ENCODE peak calls at places on chromosomes 6 and 20, in nine cellular contexts. O is brain microvascular endothelial cell, E is neural crest cell, T is GM12864, C is astrocyte of the spinal cord, P is GM06990, I is hepatocyte, K is cardiac fibroblast, A is heart left ventricle. Q is an unnamed sample.

GRCh38 chr6:30450908-30451818 is 38.1 kb upstream of the HLA-E start:
- DNase-seq in E (no peak), P (no peak), K (peak; percentile 55), I (peak; percentile 17), O (peak; percentile 56), T (peak; percentile 82), C (peak; percentile 84), A (no peak), Q (peak; percentile 63)

GRCh38 chr6:164838068-164838615 is 471.3 kb downstream of the C6orf118 start:
- DNase-seq in E (no peak), T (no peak), A (no peak), K (no peak), C (no peak), I (no peak), P (no peak), O (no peak), Q (no peak)

GRCh38 chr6:90350689-90351554 is 54.3 kb upstream of the BACH2 start:
- DNase-seq in P (no peak), A (no peak), I (no peak), C (no peak), E (no peak), K (no peak), O (no peak), T (no peak), Q (no peak)

GRCh38 chr6:73857341-73857890 is 161.4 kb downstream of the CD109 start:
- DNase-seq in P (no peak), I (no peak), E (no peak), T (no peak), C (no peak), A (no peak), K (no peak), O (no peak), Q (no peak)

GRCh38 chr6:26468829-26469228 is 11.1 kb downstream of the BTN2A1 start:
- DNase-seq in A (no peak), P (no peak), I (no peak), C (no peak), T (no peak), K (no peak), O (no peak), E (no peak), Q (no peak)

GRCh38 chr20:1941226-1941625 is 46.0 kb downstream of the SIRPA start:
- DNase-seq in E (no peak), P (no peak), K (peak; percentile 64), C (no peak), T (no peak), O (no peak), I (no peak), A (no peak), Q (no peak)

GRCh38 chr20:38437796-38438195 is 2.7 kb upstream of the SNHG17 start:
- DNase-seq in K (no peak), E (no peak), P (no peak), T (no peak), O (no peak), C (no peak), A (no peak), I (no peak), Q (no peak)

GRCh38 chr6:140045116-140045515 is 670.7 kb upstream of the CITED2 start:
- DNase-seq in P (no peak), T (no peak), O (no peak), E (no peak), I (no peak), A (no peak), C (no peak), K (no peak), Q (no peak)

GRCh38 chr20:63898882-63899558 is 4.1 kb downstream of the DNAJC5 start:
- DNase-seq in I (no peak), E (no peak), T (no peak), K (no peak), C (no peak), A (no peak), O (no peak), P (no peak), Q (no peak)

GRCh38 chr20:42118001-42118400 is 499.8 kb upstream of the CHD6 start:
- DNase-seq in K (no peak), I (no peak), O (no peak), P (no peak), T (no peak), E (no peak), A (no peak), C (no peak), Q (no peak)

GRCh38 chr20:3731944-3732326 is 550 bp upstream of the HSPA12B start:
- DNase-seq in P (no peak), C (no peak), T (no peak), O (no peak), I (no peak), K (no peak), E (no peak), A (no peak), Q (no peak)

GRCh38 chr6:137904822-137905617 is 38.0 kb downstream of the TNFAIP3 start:
- DNase-seq in A (no peak), T (no peak), I (no peak), P (peak; percentile 79), E (no peak), C (peak; percentile 26), K (no peak), O (no peak), Q (no peak)

GRCh38 chr6:43926644-43927524 is 156.9 kb downstream of the VEGFA start:
- DNase-seq in E (peak; percentile 14), O (peak; percentile 51), P (no peak), A (no peak), C (peak; percentile 89), K (peak; percentile 95), I (peak; percentile 92), T (no peak), Q (no peak)
- TF ChIP-seq CTCF in E (no peak), O (peak; percentile 20), P (no peak), A (no peak), C (no peak), K (no peak), I (peak; percentile 25), T (no peak), Q (no peak)

GRCh38 chr6:39867592-39867991 is 66.7 kb downstream of the MOCS1 start:
- DNase-seq in E (no peak), C (no peak), P (no peak), T (no peak), I (no peak), K (no peak), O (no peak), A (no peak), Q (no peak)
- TF ChIP-seq CTCF in E (peak; percentile 15), C (peak; percentile 24), P (no peak), T (no peak), I (no peak), K (no peak), O (peak; percentile 43), A (no peak), Q (no peak)

DNA sequence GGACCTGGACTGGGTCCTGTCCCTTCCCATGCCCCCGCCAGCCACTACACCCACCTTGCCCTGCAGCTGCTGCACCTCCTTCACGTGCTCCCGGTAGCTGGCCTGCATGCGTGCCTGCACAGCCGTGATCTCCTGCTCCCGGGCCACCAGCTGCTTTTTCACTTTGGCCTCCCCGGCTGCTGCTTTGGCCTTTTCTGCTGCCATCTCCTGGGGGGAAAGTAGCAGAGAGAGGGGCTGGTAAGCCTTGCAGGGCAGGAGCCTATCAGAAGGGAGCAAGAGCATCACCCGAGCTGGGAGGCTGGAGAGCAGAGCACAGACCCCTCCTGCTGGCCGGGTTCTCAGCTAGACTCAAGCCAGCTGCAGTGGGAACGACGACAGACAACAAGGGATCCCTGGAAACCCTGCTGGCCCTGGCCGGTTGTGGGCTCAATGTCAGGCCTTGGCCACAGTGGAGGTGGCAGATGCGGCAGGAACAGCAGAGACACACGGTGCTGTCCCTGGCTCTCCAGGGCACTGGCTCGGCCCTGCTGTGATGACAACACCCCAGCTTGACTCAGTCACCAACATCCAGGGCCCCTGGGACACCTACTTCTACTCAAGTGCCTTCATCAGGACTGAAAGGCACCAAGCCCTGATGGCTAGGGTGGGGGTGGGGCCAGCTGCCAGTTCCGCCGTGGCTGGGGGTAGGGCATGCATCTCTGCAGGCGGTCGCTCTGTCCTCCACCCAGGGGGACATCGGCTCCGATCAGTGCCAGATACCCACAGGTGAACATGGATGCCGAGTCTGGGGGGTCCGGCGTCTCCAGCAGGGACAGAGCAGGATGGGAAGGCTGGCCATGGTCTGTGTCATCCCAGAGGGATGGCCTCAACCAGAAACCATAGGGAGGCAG is 45.3 kb downstream of the RRBP1 start:
- DNase-seq in C (no peak), A (no peak), E (peak; percentile 62), K (peak; percentile 39), O (no peak), P (no peak), T (no peak), I (no peak), Q (no peak)
- TF ChIP-seq CTCF in C (no peak), A (no peak), E (no peak), K (no peak), O (peak; percentile 26), P (no peak), T (no peak), I (no peak), Q (no peak)

GRCh38 chr6:7276199-7276524 is 36.8 kb downstream of the SSR1 start:
- DNase-seq in K (no peak), P (no peak), C (no peak), T (no peak), I (no peak), A (no peak), E (no peak), O (no peak), Q (no peak)
- TF ChIP-seq CTCF in K (no peak), P (no peak), C (no peak), T (no peak), I (no peak), A (no peak), E (no peak), O (no peak), Q (no peak)

GRCh38 chr6:35752330-35752729 is 15.5 kb downstream of the ARMC12 start:
- DNase-seq in A (no peak), I (no peak), P (no peak), E (no peak), C (no peak), K (no peak), O (no peak), T (no peak), Q (no peak)

GRCh38 chr6:35751594-35751993 is 14.8 kb downstream of the ARMC12 start:
- DNase-seq in P (no peak), T (no peak), I (no peak), A (no peak), O (no peak), E (no peak), C (no peak), K (no peak), Q (no peak)

GRCh38 chr6:35757461-35758123 is 18.8 kb upstream of the CLPSL2 start:
- DNase-seq in K (peak; percentile 65), P (peak; percentile 56), I (peak; percentile 54), O (peak; percentile 43), T (peak; percentile 21), C (peak; percentile 37), A (no peak), E (peak; percentile 33), Q (peak; percentile 68)

GRCh38 chr6:35755525-35755924 is 18.7 kb downstream of the ARMC12 start:
- DNase-seq in I (no peak), T (no peak), A (no peak), C (no peak), E (no peak), K (no peak), P (no peak), O (no peak), Q (no peak)

GRCh38 chr6:35754452-35755321 is 17.9 kb downstream of the ARMC12 start:
- DNase-seq in P (no peak), C (no peak), E (no peak), A (no peak), O (no peak), I (no peak), K (no peak), T (no peak), Q (no peak)
- TF ChIP-seq CTCF in P (no peak), C (no peak), E (no peak), A (no peak), O (peak; percentile 0), I (no peak), K (no peak), T (no peak), Q (no peak)

Q was measured in GM10248.